ENCODE peak calls at places on chromosomes 12 and 14, in eight cellular contexts. E, U, L, Q, P, I, H and S are unnamed samples.

GRCh38 chr12:14841761-14842160 is 1.6 kb downstream of the ART4 start:
- DNase-seq in E (peak; percentile 28), U (peak; percentile 39), L (no peak), Q (no peak), P (peak; percentile 19), I (peak; percentile 33), H (no peak), S (no peak)

GRCh38 chr12:109047081-109047805 is 5.1 kb upstream of the USP30 start:
- DNase-seq in E (no peak), U (no peak), L (no peak), Q (no peak), P (no peak), I (no peak), H (no peak), S (no peak)

GRCh38 chr14:63276492-63277342 is 42.0 kb downstream of the GPHB5 start:
- DNase-seq in E (peak; percentile 73), U (no peak), L (no peak), Q (peak; percentile 70), P (no peak), I (peak; percentile 75), H (no peak), S (no peak)

GRCh38 chr14:93792391-93792790 is 4.1 kb upstream of the PRIMA1 start:
- DNase-seq in E (no peak), U (no peak), L (no peak), Q (no peak), P (no peak), I (no peak), H (no peak), S (no peak)

GRCh38 chr14:99143126-99143525 is 128.9 kb downstream of the BCL11B start:
- DNase-seq in E (no peak), U (no peak), L (no peak), Q (no peak), P (no peak), I (no peak), H (no peak), S (peak; percentile 16)

GRCh38 chr12:130752692-130753230 is 36.7 kb upstream of the RIMBP2 start:
- DNase-seq in E (no peak), U (no peak), L (no peak), Q (peak; percentile 91), P (no peak), I (no peak), H (no peak), S (no peak)

GRCh38 chr12:113831486-113831885 is 134.6 kb downstream of the RBM19 start:
- DNase-seq in E (no peak), U (no peak), L (no peak), Q (no peak), P (no peak), I (no peak), H (no peak), S (no peak)

GRCh38 chr12:122871851-122872785 is 23.8 kb downstream of the VPS37B start:
- DNase-seq in E (peak; percentile 76), U (no peak), L (peak; percentile 89), Q (peak; percentile 96), P (peak; percentile 45), I (peak; percentile 65), H (peak; percentile 52), S (no peak)

GRCh38 chr14:71236430-71236829 is 329.2 kb downstream of the PCNX1 start:
- DNase-seq in E (no peak), U (no peak), L (no peak), Q (peak; percentile 40), P (no peak), I (no peak), H (no peak), S (no peak)

GRCh38 chr14:96797188-96797942 is at the start of gene VRK1:
- DNase-seq in E (peak; percentile 94), U (peak; percentile 97), L (peak; percentile 99), Q (peak; percentile 99), P (peak; percentile 83), I (peak; percentile 98), H (peak; percentile 83), S (peak; percentile 98)

DNA sequence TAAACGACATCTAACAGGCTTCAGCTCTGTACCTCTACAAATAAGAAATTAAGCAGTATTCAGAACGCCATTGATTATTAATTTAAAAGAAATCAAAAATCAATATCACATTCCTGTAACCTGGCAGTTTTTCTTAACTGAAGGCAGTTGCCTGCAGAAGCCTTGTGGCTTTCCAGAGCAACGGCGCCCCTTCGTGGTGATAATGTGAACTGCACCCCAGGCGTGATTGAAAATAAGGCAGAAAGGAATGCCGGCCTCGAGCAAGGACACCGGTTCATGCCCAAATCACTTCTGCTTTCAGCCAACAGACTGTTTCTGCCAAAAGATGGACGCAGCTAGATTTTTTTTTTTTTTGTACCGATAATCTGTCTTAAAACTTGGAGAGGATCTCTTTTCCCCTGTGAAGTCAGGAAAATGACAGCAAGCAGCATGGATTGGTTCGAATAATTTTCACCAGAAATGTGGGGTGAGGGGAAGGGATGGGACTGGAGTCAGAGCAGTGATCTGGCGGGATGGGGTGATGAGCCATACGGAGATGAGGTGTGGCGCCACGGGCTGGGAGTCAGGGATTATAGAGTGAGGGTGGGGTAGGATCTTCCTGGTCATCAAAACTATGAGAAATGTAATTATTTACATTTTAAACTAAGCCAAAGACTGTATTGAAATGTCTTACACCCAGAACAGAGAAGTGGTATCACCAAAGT is 473.0 kb downstream of the DPF3 start:
- DNase-seq in E (peak; percentile 66), U (peak; percentile 63), L (no peak), Q (peak; percentile 76), P (no peak), I (peak; percentile 77), H (peak; percentile 49), S (no peak)
- TF ChIP-seq CTCF in E (peak; percentile 86), U (peak; percentile 74), L (peak; percentile 79), Q (peak; percentile 99), P (peak; percentile 65), I (peak; percentile 91), H (peak; percentile 97), S (peak; percentile 93)

DNA sequence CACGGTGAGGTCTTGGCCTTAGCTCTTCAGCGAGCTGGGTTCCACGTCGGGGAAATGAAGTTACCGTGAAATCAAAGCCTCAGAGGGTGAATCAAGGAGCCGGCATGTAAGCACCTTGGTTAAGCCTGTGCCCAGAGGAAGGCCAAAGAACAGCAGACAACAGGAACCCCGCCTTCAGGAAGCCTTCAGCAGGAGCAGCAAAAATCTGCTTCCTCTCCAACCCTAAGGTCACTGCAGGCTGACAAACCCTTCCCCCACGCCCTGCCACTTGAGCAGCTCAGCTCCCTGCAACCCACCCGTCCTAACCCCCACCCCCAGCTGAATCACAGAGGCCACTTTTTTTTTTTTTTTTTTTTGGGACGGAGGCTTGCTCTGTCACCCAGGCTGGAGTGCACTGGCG is 72.9 kb upstream of the LTA4H start:
- DNase-seq in E (no peak), U (peak; percentile 38), L (peak; percentile 86), Q (no peak), P (no peak), I (no peak), H (no peak), S (no peak)
- H3K4me3 ChIP-seq in E (no peak overlapping the region), U (no peak overlapping the region), L (no peak overlapping the region), Q (no peak overlapping the region), P (no peak overlapping the region), I (no peak overlapping the region), H (no peak overlapping the region), S (no peak overlapping the region)

DNA sequence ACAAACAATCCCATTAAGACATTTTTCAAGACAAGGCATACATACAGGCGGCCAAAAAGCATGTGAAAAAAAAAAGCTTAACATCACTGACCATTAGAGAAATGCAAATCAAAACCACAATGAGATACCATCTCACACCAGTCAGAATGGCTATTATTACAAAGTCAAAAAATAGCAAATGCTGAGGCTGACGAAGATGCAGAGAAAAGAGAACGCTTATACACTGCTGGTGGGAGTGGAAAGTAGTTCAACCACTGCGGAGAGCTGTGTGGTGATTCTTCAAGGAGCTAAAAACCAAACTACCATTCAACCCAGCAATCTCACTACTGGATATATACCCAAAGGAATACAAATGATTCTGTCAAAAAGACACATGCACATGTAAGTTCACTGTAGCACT is 216.7 kb downstream of the FOXG1 start:
- DNase-seq in E (no peak), U (no peak), L (no peak), Q (no peak), P (no peak), I (no peak), H (no peak), S (no peak)
- H3K9me3 ChIP-seq in E (no peaks in the 10 kb centered on the region), U (no peaks in the 10 kb centered on the region), L (peaks cover 13% of the 10 kb centered on the region), Q (peaks cover 5% of the 10 kb centered on the region), P (no peaks in the 10 kb centered on the region), I (no peaks in the 10 kb centered on the region), H (no peaks in the 10 kb centered on the region), S (no peaks in the 10 kb centered on the region)

DNA sequence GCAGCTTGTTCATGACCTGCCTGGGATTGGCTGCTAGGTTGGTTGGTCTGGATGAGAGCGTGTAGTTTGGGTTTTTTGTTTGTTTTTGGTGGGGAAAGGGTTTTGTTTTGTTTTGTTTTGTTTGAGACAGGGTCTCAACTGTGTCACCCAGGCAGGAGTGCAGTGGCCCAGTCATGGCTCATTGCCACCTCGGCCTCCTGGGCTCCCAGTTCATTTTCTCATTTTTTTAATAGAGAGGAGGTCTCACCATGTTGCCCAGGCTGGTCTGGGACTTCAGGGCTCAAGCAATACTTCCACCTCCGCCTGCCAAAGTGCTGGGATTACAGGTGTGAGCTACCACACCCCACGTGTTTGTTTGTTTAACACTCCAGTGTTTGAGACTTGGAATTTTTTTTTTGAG is 3.8 kb downstream of the DYNC1H1 start:
- DNase-seq in E (no peak), U (no peak), L (no peak), Q (no peak), P (no peak), I (no peak), H (no peak), S (no peak)
- TF ChIP-seq CTCF in E (no peak), U (no peak), L (no peak), Q (no peak), P (no peak), I (no peak), H (no peak), S (no peak)

GRCh38 chr12:105316931-105317330 is 13.6 kb upstream of the C12orf75 start:
- DNase-seq in E (no peak), U (no peak), L (no peak), Q (no peak), P (no peak), I (no peak), H (no peak), S (no peak)
- H3K4me3 ChIP-seq in E (no peak overlapping the region), U (no peak overlapping the region), L (no peak overlapping the region), Q (no peak overlapping the region), P (no peak overlapping the region), I (no peak overlapping the region), H (no peak overlapping the region), S (no peak overlapping the region)

GRCh38 chr14:105774001-105774400 is 247.6 kb downstream of the TMEM121 start:
- DNase-seq in E (no peak), U (no peak), L (no peak), Q (no peak), P (no peak), I (no peak), H (no peak), S (no peak)
- H3K9me3 ChIP-seq in E (no peaks in the 10 kb centered on the region), U (no peaks in the 10 kb centered on the region), L (peaks cover 7% of the 10 kb centered on the region), Q (no peaks in the 10 kb centered on the region), P (no peaks in the 10 kb centered on the region), I (no peaks in the 10 kb centered on the region), H (no peaks in the 10 kb centered on the region), S (no peaks in the 10 kb centered on the region)